ENCODE peak calls at places on chromosomes 5 and 9, in ten cellular contexts. U is stimulated activated CD8-positive, alpha-beta memory T cell treated with anti-CD3 and anti-CD28 coated beads, Interleukin-7, amount 100 ng/mL, for 24 hours; B is stimulated activated CD4-positive, alpha-beta T cell treated with anti-CD3 and anti-CD28 coated beads, TNF-alpha, amount 100 ng/mL, for 1 hour; T is NCI-H460; K is pulmonary artery endothelial cell; Y is NCI-H2171; I is NCI-H510A; L is fibroblast of gingiva; A is mesothelial cell of epicardium; F is hepatic stellate cell. H is an unnamed sample.

GRCh38 chr5:2584579-2584978 is 166.9 kb downstream of the IRX2 start:
- DNase-seq in U (no peak), B (no peak), T (no peak), K (no peak), Y (no peak), I (no peak), L (no peak), A (no peak), F (no peak), H (no peak)

GRCh38 chr9:129586647-129587046 is 34.3 kb downstream of the C9orf50 start:
- DNase-seq in U (no peak), B (no peak), T (no peak), K (no peak), Y (peak; percentile 40), I (no peak), L (no peak), A (no peak), F (no peak), H (no peak)

GRCh38 chr5:26121343-26121742 is 917.0 kb downstream of the CDH9 start:
- DNase-seq in U (no peak), B (no peak), T (peak; percentile 7), K (no peak), Y (peak; percentile 5), I (peak; percentile 3), L (no peak), A (no peak), F (no peak), H (peak; percentile 31)

GRCh38 chr5:135221187-135221473 is 177.9 kb downstream of the MACROH2A1 start:
- DNase-seq in U (no peak), B (no peak), T (no peak), K (no peak), Y (no peak), I (no peak), L (no peak), A (peak; percentile 11), F (no peak), H (no peak)

GRCh38 chr9:125758986-125759811 is 12.0 kb downstream of the PBX3 start:
- DNase-seq in U (no peak), B (no peak), T (no peak), K (no peak), Y (no peak), I (no peak), L (peak; percentile 56), A (no peak), F (no peak), H (no peak)

GRCh38 chr9:115121140-115121710 is 3.3 kb upstream of the TNC start:
- DNase-seq in U (no peak), B (no peak), T (no peak), K (no peak), Y (no peak), I (no peak), L (no peak), A (no peak), F (no peak), H (no peak)

GRCh38 chr5:2735996-2736395 is 15.5 kb downstream of the IRX2 start:
- DNase-seq in U (no peak), B (no peak), T (no peak), K (no peak), Y (no peak), I (no peak), L (no peak), A (peak; percentile 21), F (no peak), H (no peak)

GRCh38 chr5:26012078-26012477 is 1026.3 kb downstream of the CDH9 start:
- DNase-seq in U (no peak), B (no peak), T (no peak), K (no peak), Y (no peak), I (no peak), L (no peak), A (no peak), F (no peak), H (no peak)

GRCh38 chr9:122360891-122361290 is 9.9 kb upstream of the PTGS1 start:
- DNase-seq in U (no peak), B (no peak), T (no peak), K (no peak), Y (no peak), I (no peak), L (no peak), A (no peak), F (no peak), H (no peak)

GRCh38 chr5:172569862-172570558 is 71.1 kb upstream of the NEURL1B start:
- DNase-seq in U (no peak), B (no peak), T (no peak), K (no peak), Y (peak; percentile 28), I (peak; percentile 46), L (no peak), A (no peak), F (no peak), H (peak; percentile 30)

GRCh38 chr9:19162956-19163355 is 35.7 kb upstream of the PLIN2 start:
- DNase-seq in U (no peak), B (no peak), T (no peak), K (no peak), Y (no peak), I (no peak), L (peak; percentile 63), A (no peak), F (no peak), H (no peak)

GRCh38 chr5:177018341-177018740 is 4.2 kb upstream of the ZNF346 start:
- DNase-seq in U (no peak), B (no peak), T (no peak), K (no peak), Y (no peak), I (no peak), L (no peak), A (no peak), F (no peak), H (no peak)

H was measured in NCI-H526.